ENCODE peak calls at places on chromosomes 6 and 20, in seven cellular contexts. K is HTR-8/SVneo; D is activated gamma-delta T cell treated with anti-CD3 and anti-CD28 coated beads, Interleukin-2, amount 50 U/mL, for 16 hours; O is effector CD4-positive, alpha-beta T cell; B is CD8-positive, alpha-beta T cell; F is sigmoid colon; T is renal cortical epithelial cell. U is an unnamed sample.
A peak's percentile ranks its signal among the peaks of the same experiment; 100 is the strongest.

GRCh38 chr6:39835856-39836442 is 43.8 kb downstream of the DAAM2 start:
- DNase-seq in D (no peak), T (no peak), K (no peak), B (no peak), F (no peak), O (no peak), U (no peak)

GRCh38 chr6:169172435-169172834 is 81.2 kb downstream of the THBS2 start:
- DNase-seq in T (peak; percentile 39), B (no peak), D (no peak), O (no peak), F (no peak), K (peak; percentile 87), U (no peak)

GRCh38 chr20:59765599-59766177 is 161.3 kb downstream of the PHACTR3 start:
- DNase-seq in T (no peak), F (no peak), K (no peak), O (no peak), B (no peak), D (no peak), U (no peak)

GRCh38 chr20:14234666-14235295 is 102.6 kb downstream of the FLRT3 start:
- DNase-seq in F (no peak), K (no peak), B (no peak), T (peak; percentile 65), D (no peak), O (no peak), U (no peak)

GRCh38 chr20:64055893-64056638 is 6.6 kb upstream of the SOX18 start:
- DNase-seq in K (no peak), O (no peak), B (no peak), D (no peak), T (peak; percentile 51), F (no peak), U (no peak)

GRCh38 chr6:90184334-90185298 is 112.0 kb downstream of the BACH2 start:
- DNase-seq in O (no peak), K (no peak), B (no peak), T (peak; percentile 87), D (no peak), F (no peak), U (peak; percentile 42)

GRCh38 chr20:58692579-58693225 is at the start of gene NPEPL1:
- DNase-seq in F (peak; percentile 76), B (peak; percentile 54), O (peak; percentile 52), K (peak; percentile 54), T (no peak), D (peak; percentile 46), U (no peak)

GRCh38 chr20:32674362-32674789 is 635 bp upstream of the C20orf203 start:
- DNase-seq in O (peak; percentile 61), T (peak; percentile 63), F (no peak), B (peak; percentile 61), D (peak; percentile 56), K (peak; percentile 78), U (no peak)

GRCh38 chr6:105482227-105482839 is 79.5 kb upstream of the PREP start:
- DNase-seq in D (no peak), O (no peak), F (peak; percentile 73), K (peak; percentile 11), B (no peak), T (peak; percentile 63), U (no peak)

GRCh38 chr20:51176846-51177245 is 153.9 kb upstream of the KCNG1 start:
- DNase-seq in K (no peak), O (no peak), F (no peak), T (no peak), B (no peak), D (no peak), U (no peak)

GRCh38 chr6:85363870-85364269 is 86.0 kb upstream of the NT5E start:
- DNase-seq in F (no peak), B (no peak), K (no peak), T (no peak), D (no peak), O (no peak), U (no peak)

GRCh38 chr20:31894980-31895675 is 24.7 kb downstream of the TTLL9 start:
- DNase-seq in T (peak; percentile 62), B (no peak), O (no peak), F (peak; percentile 86), D (no peak), K (no peak), U (peak; percentile 27)

GRCh38 chr6:107330190-107330589 is 129.2 kb downstream of the PDSS2 start:
- DNase-seq in B (no peak), D (no peak), K (no peak), T (peak; percentile 31), F (no peak), O (no peak), U (no peak)

GRCh38 chr6:6131492-6132109 is 124.9 kb upstream of the NRN1 start:
- DNase-seq in O (no peak), F (no peak), B (no peak), D (no peak), T (no peak), K (no peak), U (no peak)

GRCh38 chr6:113414511-113414910 is 442.6 kb upstream of the MARCKS start:
- DNase-seq in B (no peak), O (no peak), D (no peak), T (peak; percentile 65), K (peak; percentile 29), F (no peak), U (peak; percentile 12)

GRCh38 chr6:44386364-44386928 is 1.1 kb upstream of the CDC5L start:
- DNase-seq in K (no peak), D (no peak), O (no peak), T (no peak), B (no peak), F (peak; percentile 75), U (no peak)

U was measured in epithelial cell of proximal tubule.